ENCODE peak calls at places on chromosomes 3 and 15, in nine cellular contexts. Y is A549, E is adrenal gland, B is stomach, N is heart left ventricle, X is body of pancreas, T is Peyer's patch, W is H54, V is tibial nerve. F is an unnamed sample.

GRCh38 chr3:108201258-108201657 is 21.0 kb downstream of the IFT57 start:
- DNase-seq in W (no peak), B (no peak), T (no peak), X (no peak), E (no peak), V (no peak), Y (no peak), N (no peak), F (no peak)

GRCh38 chr15:70493376-70493775 is 270.0 kb downstream of the UACA start:
- DNase-seq in Y (no peak), E (no peak), W (no peak), B (no peak), X (no peak), T (no peak), N (no peak), V (no peak), F (no peak)

GRCh38 chr3:123098411-123099330 is 31.8 kb downstream of the PDIA5 start:
- DNase-seq in N (no peak), T (no peak), Y (no peak), V (no peak), E (peak), W (no peak), B (no peak), X (no peak), F (peak)

GRCh38 chr15:92416557-92416956 is 22.9 kb downstream of the ST8SIA2 start:
- DNase-seq in T (no peak), Y (no peak), N (no peak), W (no peak), V (no peak), E (no peak), B (no peak), X (no peak), F (no peak)

GRCh38 chr15:99050328-99050980 is 42.9 kb upstream of the PGPEP1L start:
- DNase-seq in T (no peak), B (no peak), E (no peak), X (no peak), W (no peak), V (no peak), N (no peak), Y (no peak), F (no peak)

GRCh38 chr3:124492824-124493223 is 237.4 kb upstream of the UMPS start:
- DNase-seq in E (peak), Y (peak), X (peak), B (peak), N (no peak), W (peak), T (no peak), V (no peak), F (peak)

GRCh38 chr3:50542177-50543034 is 25.1 kb downstream of the C3orf18 start:
- DNase-seq in X (peak), V (peak), B (peak), Y (peak), T (peak), N (peak), W (peak), E (peak), F (peak)

GRCh38 chr3:62199126-62199525 is 174.2 kb downstream of the FEZF2 start:
- DNase-seq in W (no peak), B (no peak), Y (no peak), X (no peak), V (no peak), T (no peak), E (no peak), N (no peak), F (no peak)

GRCh38 chr15:47548189-47548588 is 169.1 kb upstream of the SEMA6D start:
- DNase-seq in T (no peak), E (no peak), B (no peak), W (no peak), N (no peak), X (no peak), V (no peak), Y (no peak), F (no peak)

GRCh38 chr15:101022306-101022705 is 103.1 kb downstream of the LRRK1 start:
- DNase-seq in Y (no peak), E (no peak), B (peak), W (no peak), V (no peak), X (no peak), T (peak), N (no peak), F (no peak)

GRCh38 chr15:65903296-65904073 is 34.2 kb downstream of the RAB11A start:
- DNase-seq in B (no peak), E (no peak), V (no peak), T (no peak), W (no peak), N (no peak), Y (no peak), X (no peak), F (no peak)

GRCh38 chr15:67685008-67685599 is 140.2 kb upstream of the SKOR1 start:
- DNase-seq in X (no peak), V (no peak), N (no peak), E (no peak), T (no peak), Y (no peak), W (no peak), B (no peak), F (peak)

DNA sequence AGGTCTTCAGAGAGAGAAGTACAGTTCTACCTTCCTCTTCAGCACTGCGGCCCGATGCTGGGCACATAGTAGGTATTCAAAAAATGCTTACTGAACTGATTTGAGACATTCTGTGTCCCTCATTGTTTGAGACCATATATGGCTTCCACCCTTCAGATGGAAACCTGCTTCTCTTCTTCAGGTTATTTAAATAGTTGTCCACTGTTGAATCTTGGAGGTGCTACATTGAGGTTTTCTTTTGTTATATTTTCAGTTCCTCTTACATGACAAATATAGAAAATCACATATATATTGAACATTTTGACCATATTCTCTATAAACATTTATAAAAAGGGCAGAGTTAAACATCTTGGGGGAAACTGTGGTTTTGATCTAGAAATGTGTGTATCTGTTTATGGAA is 200.2 kb upstream of the LRRC3B start:
- DNase-seq in E (no peak), T (no peak), N (no peak), V (no peak), W (no peak), X (no peak), B (no peak), Y (no peak), F (no peak)
- TF ChIP-seq POLR2A in E (no peak), T (no peak), N (no peak), V (no peak), W (no peak), X (no peak), B (no peak), Y (no peak), F (no peak)

GRCh38 chr3:9386501-9387321 is 10.7 kb upstream of the SETD5 start:
- DNase-seq in E (no peak), N (no peak), V (no peak), T (no peak), B (no peak), X (no peak), W (no peak), Y (no peak), F (no peak)

GRCh38 chr3:9386060-9386459 is 11.4 kb upstream of the SETD5 start:
- DNase-seq in B (no peak), W (no peak), Y (no peak), N (no peak), X (no peak), E (no peak), V (no peak), T (no peak), F (no peak)

GRCh38 chr3:9385209-9385936 is 12.0 kb upstream of the SETD5 start:
- DNase-seq in E (no peak), N (no peak), B (no peak), T (no peak), X (no peak), V (no peak), Y (no peak), W (no peak), F (no peak)

GRCh38 chr3:9387322-9387655 is 10.1 kb upstream of the SETD5 start:
- DNase-seq in Y (no peak), W (no peak), T (no peak), B (no peak), V (no peak), X (no peak), E (no peak), N (no peak), F (no peak)

GRCh38 chr3:9384141-9384828 is 13.1 kb upstream of the SETD5 start:
- DNase-seq in B (no peak), E (no peak), T (no peak), V (no peak), Y (no peak), W (no peak), X (no peak), N (no peak), F (no peak)
- TF ChIP-seq POLR2A in B (no peak), E (no peak), T (no peak), V (no peak), Y (no peak), W (no peak), X (no peak), N (no peak), F (peak)

DNA sequence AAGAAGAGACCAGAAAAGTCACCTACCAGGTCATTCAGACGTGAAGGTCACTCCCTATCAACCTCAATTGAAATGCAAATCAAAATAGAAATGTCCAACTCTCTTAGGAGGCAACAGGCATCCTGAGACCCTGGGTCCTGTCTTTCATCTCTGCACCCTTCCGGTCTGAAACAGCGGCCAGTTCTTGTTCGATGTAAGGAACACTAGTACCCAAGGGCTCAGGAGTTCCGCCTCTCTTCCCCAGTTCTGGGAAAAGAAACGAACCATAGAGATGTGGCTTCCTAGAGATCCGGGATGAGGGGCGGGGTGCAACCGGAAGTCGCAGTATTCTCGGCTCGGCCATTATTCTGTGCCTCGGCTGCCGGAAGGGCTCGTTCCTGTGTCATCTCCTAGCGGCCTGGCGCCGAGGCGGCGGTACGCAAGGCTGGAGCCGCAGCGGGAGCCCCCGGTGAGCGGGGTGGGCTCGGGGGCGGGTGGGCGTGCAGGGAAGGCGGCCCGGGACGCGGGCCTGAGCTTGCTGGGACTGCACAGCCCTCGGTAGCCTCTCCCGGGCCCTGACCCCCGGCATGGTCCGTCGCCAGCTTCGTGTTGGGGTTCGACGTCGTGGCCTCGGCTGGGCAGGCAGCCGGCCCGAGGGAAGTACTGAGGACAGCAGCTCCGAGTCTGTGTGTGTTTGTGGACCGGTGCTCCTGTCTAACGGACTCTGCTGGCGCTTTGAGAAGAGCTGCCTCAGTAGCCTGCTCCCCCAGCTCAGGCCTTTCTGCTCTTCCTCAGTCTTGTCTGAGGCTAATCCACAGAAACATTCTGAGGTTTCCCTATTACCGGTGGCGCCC is at the start of gene ZNF197:
- DNase-seq in N (peak), W (peak), T (peak), E (peak), B (peak), V (peak), X (peak), Y (peak), F (peak)
- TF ChIP-seq POLR2A in N (peak), W (peak), T (no peak), E (no peak), B (no peak), V (no peak), X (peak), Y (peak), F (peak)

GRCh38 chr3:125990253-125990970 is 21.4 kb downstream of the ROPN1B start:
- DNase-seq in Y (peak), X (peak), W (peak), E (peak), N (peak), T (peak), B (peak), V (peak), F (peak)
- TF ChIP-seq POLR2A in Y (peak), X (peak), W (peak), E (peak), N (peak), T (no peak), B (no peak), V (peak), F (peak)

GRCh38 chr3:87227835-87228144 is 681 bp downstream of the CHMP2B start:
- DNase-seq in T (no peak), E (no peak), X (no peak), Y (no peak), W (no peak), N (no peak), B (no peak), V (no peak), F (no peak)

GRCh38 chr3:87225659-87226058 is 1.4 kb upstream of the CHMP2B start:
- DNase-seq in B (no peak), T (no peak), V (peak), E (peak), N (no peak), Y (no peak), W (no peak), X (peak), F (peak)

GRCh38 chr3:87229113-87229512 is 2.0 kb downstream of the CHMP2B start:
- DNase-seq in E (no peak), X (no peak), W (no peak), Y (no peak), T (no peak), B (no peak), V (no peak), N (no peak), F (no peak)

GRCh38 chr3:87228316-87228715 is 1.2 kb downstream of the CHMP2B start:
- DNase-seq in W (no peak), V (no peak), Y (no peak), B (no peak), E (no peak), T (no peak), X (no peak), N (no peak), F (peak)

DNA sequence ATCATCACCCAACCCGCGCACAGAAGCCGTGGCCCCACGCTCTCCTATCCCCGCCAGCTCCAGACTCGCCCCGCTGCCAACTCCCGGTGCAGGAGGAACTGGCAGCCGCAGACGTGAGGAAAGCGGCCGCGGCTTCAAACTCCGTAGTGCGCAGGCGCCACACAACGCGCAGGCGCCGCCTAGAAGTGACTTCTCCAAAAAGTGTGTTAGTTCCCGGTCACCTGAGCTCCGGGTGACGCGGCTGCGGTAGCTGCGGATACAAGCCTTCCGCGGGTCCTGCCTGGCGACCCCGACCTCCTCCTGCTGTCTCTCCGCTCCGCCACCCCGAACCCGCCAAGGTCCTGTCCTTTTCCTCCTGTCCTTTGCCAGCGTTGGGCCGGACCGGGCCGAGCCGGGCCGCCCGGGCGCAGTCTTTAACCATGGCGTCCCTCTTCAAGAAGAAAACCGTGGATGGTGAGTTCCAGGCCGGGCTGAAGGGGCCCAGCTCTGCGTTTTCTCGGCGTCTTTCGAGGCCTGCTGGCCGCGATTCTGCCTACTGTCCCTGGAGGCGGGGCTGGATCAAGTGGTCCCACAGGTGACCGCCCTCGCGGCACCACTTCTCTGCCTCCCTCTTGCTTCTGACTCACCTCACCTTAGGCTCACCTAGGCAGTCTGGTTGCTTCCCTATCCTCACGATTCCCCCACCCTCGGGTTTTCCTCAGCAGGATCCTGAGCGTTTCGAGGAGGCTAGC is at the start of gene CHMP2B:
- DNase-seq in N (peak), Y (peak), V (peak), T (peak), E (peak), W (peak), B (peak), X (peak), F (peak)
- TF ChIP-seq POLR2A in N (peak), Y (peak), V (peak), T (peak), E (peak), W (peak), B (peak), X (peak), F (peak)

GRCh38 chr3:102415553-102415952 is 19.3 kb upstream of the ZPLD1 start:
- DNase-seq in T (no peak), W (no peak), X (no peak), V (no peak), E (no peak), N (no peak), B (no peak), Y (no peak), F (no peak)
- TF ChIP-seq POLR2A in T (no peak), W (no peak), X (no peak), V (no peak), E (no peak), N (no peak), B (no peak), Y (no peak), F (no peak)

GRCh38 chr3:14523792-14524191 is 16.4 kb downstream of the GRIP2 start:
- DNase-seq in W (no peak), E (no peak), B (no peak), Y (no peak), V (no peak), N (no peak), X (no peak), T (no peak), F (no peak)

GRCh38 chr3:14524920-14525660 is 15.1 kb downstream of the GRIP2 start:
- DNase-seq in V (no peak), T (no peak), E (no peak), W (no peak), Y (no peak), N (peak), B (no peak), X (no peak), F (no peak)

GRCh38 chr3:14525685-14526631 is 14.2 kb downstream of the GRIP2 start:
- DNase-seq in E (peak), B (peak), N (no peak), Y (no peak), X (no peak), V (no peak), T (no peak), W (no peak), F (no peak)

GRCh38 chr3:14522768-14523167 is 17.4 kb downstream of the GRIP2 start:
- DNase-seq in N (no peak), V (no peak), B (no peak), Y (no peak), E (no peak), T (no peak), W (no peak), X (no peak), F (no peak)

GRCh38 chr3:14524311-14524711 is 15.8 kb downstream of the GRIP2 start:
- DNase-seq in T (no peak), V (no peak), B (no peak), Y (no peak), N (peak), E (no peak), W (no peak), X (no peak), F (no peak)
- TF ChIP-seq POLR2A in T (no peak), V (no peak), B (no peak), Y (no peak), N (peak), E (no peak), W (no peak), X (no peak), F (no peak)

GRCh38 chr15:31364301-31365031 is 37.8 kb downstream of the KLF13 start:
- DNase-seq in T (peak), N (no peak), V (no peak), E (no peak), Y (no peak), W (no peak), X (peak), B (no peak), F (peak)
- TF ChIP-seq POLR2A in T (no peak), N (no peak), V (no peak), E (no peak), Y (no peak), W (no peak), X (peak), B (no peak), F (peak)